ENCODE peak calls at places on chromosomes 7 and 10, in five cellular contexts. C is GM23248, E is PC-3, B is GM23338, U is PC-9. J is an unnamed sample.

GRCh38 chr10:104582604-104582951 is 58.5 kb upstream of the SORCS3 start:
- DNase-seq in C (no peak), E (no peak), B (no peak), U (no peak), J (no peak)

GRCh38 chr7:1558181-1558811 is 2.3 kb upstream of the TMEM184A start:
- DNase-seq in C (no peak), E (no peak), B (peak; percentile 70), U (no peak), J (no peak)

GRCh38 chr7:106022193-106022821 is 59.2 kb downstream of the CDHR3 start:
- DNase-seq in C (no peak), E (no peak), B (no peak), U (no peak), J (no peak)

GRCh38 chr7:81482600-81483186 is 287.2 kb downstream of the HGF start:
- DNase-seq in C (peak; percentile 55), E (peak; percentile 55), B (peak; percentile 37), U (no peak), J (peak; percentile 25)

GRCh38 chr10:10780746-10781145 is 236.9 kb upstream of the CELF2 start:
- DNase-seq in C (peak; percentile 58), E (no peak), B (no peak), U (no peak), J (no peak)

GRCh38 chr7:3063016-3063753 is 19.5 kb upstream of the CARD11 start:
- DNase-seq in C (no peak), E (peak; percentile 6), B (no peak), U (no peak), J (no peak)

GRCh38 chr10:13708256-13708990 is 121.7 kb downstream of the PRPF18 start:
- DNase-seq in C (no peak), E (peak; percentile 74), B (peak; percentile 38), U (peak; percentile 93), J (peak; percentile 38)

GRCh38 chr7:157566631-157567006 is 229.8 kb downstream of the DNAJB6 start:
- DNase-seq in C (no peak), E (no peak), B (no peak), U (no peak), J (no peak)

GRCh38 chr10:79246606-79247275 is 100.5 kb upstream of the PPIF start:
- DNase-seq in C (peak; percentile 74), E (no peak), B (no peak), U (no peak), J (no peak)

GRCh38 chr10:37687581-37687980 is 169.8 kb downstream of the ZNF248 start:
- DNase-seq in C (no peak), E (no peak), B (no peak), U (no peak), J (no peak)

GRCh38 chr10:104076743-104077160 is 8.9 kb downstream of the COL17A1 start:
- DNase-seq in C (peak; percentile 12), E (peak; percentile 12), B (peak; percentile 76), U (no peak), J (peak; percentile 92)

GRCh38 chr7:137475966-137476365 is 132.4 kb upstream of the PTN start:
- DNase-seq in C (peak; percentile 77), E (peak; percentile 31), B (no peak), U (no peak), J (no peak)

GRCh38 chr10:71408436-71409225 is 11.9 kb downstream of the CDH23 start:
- DNase-seq in C (no peak), E (no peak), B (no peak), U (no peak), J (no peak)

GRCh38 chr7:598899-599298 is 79.3 kb upstream of the PDGFA start:
- DNase-seq in C (no peak), E (no peak), B (no peak), U (no peak), J (no peak)

GRCh38 chr10:86368987-86369386 is 2.4 kb upstream of the GRID1 start:
- DNase-seq in C (no peak), E (no peak), B (no peak), U (no peak), J (no peak)

GRCh38 chr10:68955414-68955785 is 570 bp upstream of the DDX21 start:
- DNase-seq in C (peak; percentile 66), E (no peak), B (peak; percentile 47), U (no peak), J (peak; percentile 54)

GRCh38 chr10:121335386-121335925 is 262.8 kb downstream of the FGFR2 start:
- DNase-seq in C (no peak), E (no peak), B (no peak), U (no peak), J (no peak)

GRCh38 chr10:88428442-88428841 is 154.7 kb downstream of the RNLS start:
- DNase-seq in C (peak; percentile 67), E (no peak), B (no peak), U (peak; percentile 89), J (no peak)

GRCh38 chr7:55534262-55534915 is 37.9 kb downstream of the VOPP1 start:
- DNase-seq in C (peak; percentile 84), E (peak; percentile 76), B (no peak), U (peak; percentile 100), J (no peak)

GRCh38 chr10:34768261-34768971 is 46.7 kb downstream of the PARD3 start:
- DNase-seq in C (peak; percentile 86), E (peak; percentile 99), B (no peak), U (no peak), J (no peak)

GRCh38 chr10:116006508-116006907 is 266.5 kb downstream of the GFRA1 start:
- DNase-seq in C (no peak), E (no peak), B (no peak), U (no peak), J (no peak)

GRCh38 chr7:44971991-44972441 is 6.8 kb downstream of the MYO1G start:
- DNase-seq in C (no peak), E (no peak), B (no peak), U (no peak), J (no peak)

GRCh38 chr7:35026154-35026553 is 11.1 kb downstream of the DPY19L1 start:
- DNase-seq in C (no peak), E (peak; percentile 59), B (peak; percentile 28), U (no peak), J (no peak)

GRCh38 chr7:157300406-157300770 is 36.4 kb upstream of the DNAJB6 start:
- DNase-seq in C (no peak), E (no peak), B (no peak), U (no peak), J (no peak)

GRCh38 chr7:24910551-24911212 is 69.3 kb downstream of the OSBPL3 start:
- DNase-seq in C (no peak), E (no peak), B (no peak), U (no peak), J (no peak)

GRCh38 chr10:132967540-132967939 is 25.2 kb upstream of the CFAP46 start:
- DNase-seq in C (no peak), E (peak; percentile 41), B (no peak), U (no peak), J (no peak)

GRCh38 chr10:24723386-24723787 is 300 bp downstream of the ARHGAP21 start:
- DNase-seq in C (peak; percentile 74), E (no peak), B (no peak), U (no peak), J (peak; percentile 88)

GRCh38 chr10:30505543-30506298 is 71.7 kb downstream of the MAP3K8 start:
- DNase-seq in C (no peak), E (no peak), B (no peak), U (no peak), J (no peak)

GRCh38 chr10:86100581-86101061 is 266.0 kb downstream of the GRID1 start:
- DNase-seq in C (peak; percentile 37), E (peak; percentile 23), B (peak; percentile 70), U (no peak), J (peak; percentile 69)

DNA sequence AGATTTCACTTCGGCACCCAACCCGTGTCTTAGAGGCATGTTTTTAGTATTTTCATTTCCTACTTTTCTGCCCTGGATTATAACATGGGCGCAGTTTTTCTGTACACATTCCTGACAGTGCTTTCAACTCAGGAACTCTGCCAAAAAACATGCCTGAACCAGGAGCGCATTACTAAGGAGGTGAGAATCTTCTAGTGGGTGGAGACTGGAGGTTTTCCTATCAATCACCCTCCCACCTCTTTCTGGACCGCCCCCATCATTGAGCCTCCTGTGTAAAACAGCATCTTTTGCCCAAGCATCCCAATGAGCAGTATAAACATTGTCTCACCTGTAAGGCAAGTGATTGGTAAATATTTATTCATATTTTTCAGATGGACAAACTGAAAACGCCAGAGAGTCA is 53.2 kb downstream of the STK17A start:
- DNase-seq in C (peak; percentile 50), E (peak; percentile 36), B (no peak), U (no peak), J (no peak)
- H3F3A ChIP-seq in C (peaks cover 91% of the 10 kb centered on the region), E (peaks cover 9% of the 10 kb centered on the region), B (no peaks in the 10 kb centered on the region), U (peaks cover 25% of the 10 kb centered on the region), J (peaks cover 17% of the 10 kb centered on the region)

GRCh38 chr10:78042058-78042751 is 8.5 kb downstream of the RPS24 start:
- DNase-seq in C (no peak), E (peak; percentile 39), B (no peak), U (no peak), J (no peak)
- H3F3A ChIP-seq in C (peaks cover 76% of the 10 kb centered on the region), E (peaks cover 71% of the 10 kb centered on the region), B (peaks cover 65% of the 10 kb centered on the region), U (peaks cover 93% of the 10 kb centered on the region), J (peaks cover 59% of the 10 kb centered on the region)

GRCh38 chr7:6453737-6454136 is 6.0 kb upstream of the DAGLB start:
- DNase-seq in C (peak; percentile 98), E (peak; percentile 92), B (no peak), U (peak; percentile 90), J (no peak)

GRCh38 chr7:6448943-6449543 is 1.3 kb upstream of the DAGLB start:
- DNase-seq in C (no peak), E (no peak), B (peak; percentile 14), U (no peak), J (no peak)

GRCh38 chr7:6447589-6448210 is at the start of gene DAGLB:
- DNase-seq in C (peak; percentile 98), E (peak; percentile 95), B (peak; percentile 97), U (peak; percentile 85), J (peak; percentile 98)

GRCh38 chr7:6446977-6447588 is 671 bp downstream of the DAGLB start:
- DNase-seq in C (peak; percentile 91), E (peak; percentile 94), B (peak; percentile 81), U (peak; percentile 88), J (peak; percentile 59)

DNA sequence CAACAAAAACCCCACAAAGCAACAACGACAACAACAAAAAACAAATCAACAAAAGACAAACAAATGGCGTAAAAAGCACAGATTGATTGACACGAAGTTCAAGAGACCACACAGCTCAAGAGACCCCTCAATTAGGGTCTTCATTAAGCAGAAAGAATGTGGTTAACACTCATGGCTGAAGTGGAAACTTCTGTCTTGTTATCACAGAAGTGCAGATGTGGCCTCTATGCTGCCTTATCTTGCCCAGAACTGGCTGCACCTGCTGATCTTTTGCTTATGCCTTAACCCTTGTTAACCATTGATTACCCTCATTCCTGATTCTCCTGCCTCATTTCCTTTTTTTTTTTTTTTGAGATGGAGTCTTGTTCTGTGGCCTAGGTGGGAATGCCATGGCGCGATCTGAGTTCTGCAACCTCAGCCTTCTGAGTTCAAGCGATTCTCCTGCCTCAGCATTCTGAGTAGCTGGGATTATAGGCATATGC is 3.5 kb upstream of the DAGLB start:
- DNase-seq in C (no peak), E (no peak), B (no peak), U (no peak), J (no peak)
- H3F3A ChIP-seq in C (peaks cover 40% of the 10 kb centered on the region), E (no peaks in the 10 kb centered on the region), B (peaks cover 8% of the 10 kb centered on the region), U (peaks cover 39% of the 10 kb centered on the region), J (peaks cover 11% of the 10 kb centered on the region)

DNA sequence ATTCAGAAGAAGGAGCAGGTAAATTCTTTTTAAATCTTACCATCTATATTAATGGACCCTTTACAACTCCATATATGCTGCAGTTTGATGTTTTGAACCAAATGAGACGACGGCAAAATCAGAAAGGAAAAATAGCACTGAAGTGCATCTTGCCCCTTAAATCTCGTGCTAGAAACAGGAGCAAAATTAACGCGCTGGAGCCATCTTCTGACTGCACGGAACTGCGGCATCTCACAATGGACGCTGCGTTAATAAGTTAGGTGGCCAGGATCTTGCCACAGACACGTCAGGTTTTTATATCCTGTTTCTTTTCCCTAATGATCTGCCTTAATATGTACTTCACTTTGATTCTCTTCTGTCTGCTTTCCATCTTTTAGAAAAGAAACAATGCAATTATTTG is 354.5 kb downstream of the TFEC start:
- DNase-seq in C (peak; percentile 60), E (peak; percentile 46), B (peak; percentile 19), U (no peak), J (peak; percentile 40)
- H3F3A ChIP-seq in C (peaks cover 26% of the 10 kb centered on the region), E (no peaks in the 10 kb centered on the region), B (no peaks in the 10 kb centered on the region), U (no peaks in the 10 kb centered on the region), J (peaks cover 8% of the 10 kb centered on the region)